ENCODE peak calls at places on chromosomes 1 and 21, in nine cellular contexts. One of them, this sample, is unnamed.

GRCh38 chr21:14880922-14881321 is 183.9 kb downstream of the NRIP1 start:
- DNase-seq in astrocyte: peak; percentile 80
- DNase-seq in ovary: no peak
- DNase-seq in CD8-positive, alpha-beta T cell: no peak
- DNase-seq in PC-3: peak; percentile 91
- DNase-seq in lower lobe of right lung: no peak
- DNase-seq in uterus: no peak
- DNase-seq in Panc1: no peak
- DNase-seq in OCI-LY7: no peak
- DNase-seq in this sample: no peak

GRCh38 chr1:208475951-208476824 is 232.0 kb upstream of the PLXNA2 start:
- DNase-seq in astrocyte: no peak
- DNase-seq in OCI-LY7: no peak
- DNase-seq in PC-3: peak; percentile 30
- DNase-seq in ovary: peak; percentile 61
- DNase-seq in Panc1: no peak
- DNase-seq in lower lobe of right lung: no peak
- DNase-seq in uterus: no peak
- DNase-seq in CD8-positive, alpha-beta T cell: no peak
- DNase-seq in this sample: no peak

GRCh38 chr1:178614286-178614685 is 101.4 kb downstream of the TEX35 start:
- DNase-seq in uterus: no peak
- DNase-seq in OCI-LY7: peak; percentile 31
- DNase-seq in astrocyte: no peak
- DNase-seq in CD8-positive, alpha-beta T cell: no peak
- DNase-seq in Panc1: no peak
- DNase-seq in PC-3: no peak
- DNase-seq in ovary: no peak
- DNase-seq in lower lobe of right lung: no peak
- DNase-seq in this sample: no peak

GRCh38 chr1:33004628-33005027 is 32.1 kb downstream of the AK2 start:
- DNase-seq in uterus: no peak
- DNase-seq in OCI-LY7: no peak
- DNase-seq in astrocyte: peak; percentile 32
- DNase-seq in Panc1: no peak
- DNase-seq in lower lobe of right lung: no peak
- DNase-seq in CD8-positive, alpha-beta T cell: no peak
- DNase-seq in ovary: no peak
- DNase-seq in PC-3: peak; percentile 41
- DNase-seq in this sample: no peak

GRCh38 chr1:174262747-174263241 is 103.5 kb downstream of the RABGAP1L start:
- DNase-seq in ovary: no peak
- DNase-seq in Panc1: peak; percentile 35
- DNase-seq in astrocyte: peak; percentile 60
- DNase-seq in uterus: no peak
- DNase-seq in CD8-positive, alpha-beta T cell: no peak
- DNase-seq in OCI-LY7: peak; percentile 92
- DNase-seq in PC-3: peak; percentile 61
- DNase-seq in lower lobe of right lung: no peak
- DNase-seq in this sample: no peak

GRCh38 chr21:32611471-32611997 is 643 bp downstream of the CFAP298 start:
- DNase-seq in PC-3: peak; percentile 17
- DNase-seq in uterus: no peak
- DNase-seq in Panc1: no peak
- DNase-seq in ovary: no peak
- DNase-seq in lower lobe of right lung: peak; percentile 58
- DNase-seq in astrocyte: peak; percentile 10
- DNase-seq in OCI-LY7: peak; percentile 83
- DNase-seq in CD8-positive, alpha-beta T cell: peak; percentile 50
- DNase-seq in this sample: peak; percentile 73

GRCh38 chr1:235932090-235932510 is 65.4 kb upstream of the LYST start:
- DNase-seq in lower lobe of right lung: peak; percentile 61
- DNase-seq in OCI-LY7: peak; percentile 41
- DNase-seq in astrocyte: no peak
- DNase-seq in PC-3: no peak
- DNase-seq in uterus: no peak
- DNase-seq in Panc1: no peak
- DNase-seq in CD8-positive, alpha-beta T cell: no peak
- DNase-seq in ovary: no peak
- DNase-seq in this sample: peak; percentile 73

GRCh38 chr1:234866007-234866866 is 256.3 kb upstream of the IRF2BP2 start:
- DNase-seq in astrocyte: peak; percentile 84
- DNase-seq in Panc1: no peak
- DNase-seq in PC-3: peak; percentile 46
- DNase-seq in lower lobe of right lung: peak; percentile 52
- DNase-seq in ovary: peak; percentile 44
- DNase-seq in uterus: peak; percentile 67
- DNase-seq in OCI-LY7: no peak
- DNase-seq in CD8-positive, alpha-beta T cell: no peak
- DNase-seq in this sample: no peak

GRCh38 chr1:199085903-199086302 is 447.1 kb downstream of the PTPRC start:
- DNase-seq in astrocyte: no peak
- DNase-seq in CD8-positive, alpha-beta T cell: no peak
- DNase-seq in uterus: no peak
- DNase-seq in OCI-LY7: no peak
- DNase-seq in ovary: no peak
- DNase-seq in PC-3: no peak
- DNase-seq in Panc1: no peak
- DNase-seq in lower lobe of right lung: no peak
- DNase-seq in this sample: no peak

GRCh38 chr1:119674835-119675289 is 26.8 kb upstream of the ZNF697 start:
- DNase-seq in OCI-LY7: no peak
- DNase-seq in CD8-positive, alpha-beta T cell: no peak
- DNase-seq in Panc1: peak; percentile 27
- DNase-seq in astrocyte: peak; percentile 74
- DNase-seq in ovary: peak; percentile 43
- DNase-seq in PC-3: peak; percentile 90
- DNase-seq in uterus: peak; percentile 32
- DNase-seq in lower lobe of right lung: no peak
- DNase-seq in this sample: no peak

GRCh38 chr1:31880957-31881697 is 57.0 kb downstream of the PTP4A2 start:
- DNase-seq in Panc1: no peak
- DNase-seq in lower lobe of right lung: no peak
- DNase-seq in OCI-LY7: peak; percentile 76
- DNase-seq in PC-3: peak; percentile 12
- DNase-seq in astrocyte: no peak
- DNase-seq in uterus: no peak
- DNase-seq in ovary: no peak
- DNase-seq in CD8-positive, alpha-beta T cell: no peak
- DNase-seq in this sample: no peak

GRCh38 chr1:84884671-84885389 is 8.2 kb downstream of the LPAR3 start:
- DNase-seq in OCI-LY7: no peak
- DNase-seq in PC-3: peak; percentile 32
- DNase-seq in CD8-positive, alpha-beta T cell: no peak
- DNase-seq in uterus: no peak
- DNase-seq in ovary: no peak
- DNase-seq in lower lobe of right lung: no peak
- DNase-seq in astrocyte: no peak
- DNase-seq in Panc1: no peak
- DNase-seq in this sample: no peak

DNA sequence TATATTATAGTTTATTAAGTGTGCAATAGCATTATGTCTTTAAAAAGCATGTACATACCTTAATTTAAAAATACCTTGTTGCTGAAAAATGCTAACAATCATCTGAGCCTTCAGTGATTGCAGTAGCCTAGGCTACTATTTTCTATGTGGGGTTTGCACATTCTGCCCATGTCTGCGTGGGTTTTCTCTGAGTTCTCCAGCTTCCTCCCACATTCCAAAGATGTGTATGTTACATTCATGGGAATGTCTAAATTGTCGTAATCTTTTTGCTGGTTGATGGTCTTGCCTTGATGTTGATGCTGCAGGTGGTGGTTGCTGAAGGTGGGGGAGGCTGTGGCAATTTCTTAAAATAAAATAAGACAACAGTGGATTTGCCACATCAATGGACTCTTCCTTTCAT is 12.5 kb downstream of the AADACL3 start:
- DNase-seq in PC-3: no peak
- DNase-seq in CD8-positive, alpha-beta T cell: no peak
- DNase-seq in ovary: no peak
- DNase-seq in Panc1: no peak
- DNase-seq in astrocyte: no peak
- DNase-seq in uterus: no peak
- DNase-seq in lower lobe of right lung: no peak
- DNase-seq in OCI-LY7: no peak
- DNase-seq in this sample: no peak
- H3K36me3 ChIP-seq in PC-3: no peaks in the 10 kb centered on the region
- H3K36me3 ChIP-seq in CD8-positive, alpha-beta T cell: no peaks in the 10 kb centered on the region
- H3K36me3 ChIP-seq in ovary: no peaks in the 10 kb centered on the region
- H3K36me3 ChIP-seq in Panc1: no peaks in the 10 kb centered on the region
- H3K36me3 ChIP-seq in astrocyte: no peaks in the 10 kb centered on the region
- H3K36me3 ChIP-seq in uterus: no peaks in the 10 kb centered on the region
- H3K36me3 ChIP-seq in lower lobe of right lung: no peaks in the 10 kb centered on the region
- H3K36me3 ChIP-seq in OCI-LY7: no peaks in the 10 kb centered on the region
- H3K36me3 ChIP-seq in this sample: no peaks in the 10 kb centered on the region

GRCh38 chr1:201882665-201883132 is 6.0 kb upstream of the SHISA4 start:
- DNase-seq in PC-3: peak; percentile 85
- DNase-seq in lower lobe of right lung: no peak
- DNase-seq in CD8-positive, alpha-beta T cell: no peak
- DNase-seq in Panc1: peak; percentile 84
- DNase-seq in uterus: no peak
- DNase-seq in OCI-LY7: peak; percentile 35
- DNase-seq in astrocyte: peak; percentile 83
- DNase-seq in ovary: no peak
- DNase-seq in this sample: no peak
- TF ChIP-seq CTCF in PC-3: peak; percentile 23
- TF ChIP-seq CTCF in lower lobe of right lung: no peak
- TF ChIP-seq CTCF in CD8-positive, alpha-beta T cell: no peak
- TF ChIP-seq CTCF in Panc1: no peak
- TF ChIP-seq CTCF in uterus: no peak
- TF ChIP-seq CTCF in OCI-LY7: peak; percentile 24
- TF ChIP-seq CTCF in astrocyte: peak; percentile 38
- TF ChIP-seq CTCF in ovary: no peak
- TF ChIP-seq CTCF in this sample: no peak

GRCh38 chr1:244968431-244968830 is 104.1 kb upstream of the HNRNPU start:
- DNase-seq in astrocyte: no peak
- DNase-seq in CD8-positive, alpha-beta T cell: no peak
- DNase-seq in uterus: no peak
- DNase-seq in lower lobe of right lung: no peak
- DNase-seq in PC-3: no peak
- DNase-seq in OCI-LY7: no peak
- DNase-seq in Panc1: no peak
- DNase-seq in ovary: no peak
- DNase-seq in this sample: no peak
- H3K4me3 ChIP-seq in astrocyte: no peak overlapping the region
- H3K4me3 ChIP-seq in CD8-positive, alpha-beta T cell: no peak overlapping the region
- H3K4me3 ChIP-seq in uterus: no peak overlapping the region
- H3K4me3 ChIP-seq in lower lobe of right lung: no peak overlapping the region
- H3K4me3 ChIP-seq in PC-3: peak overlapping the region; percentile 74
- H3K4me3 ChIP-seq in OCI-LY7: no peak overlapping the region
- H3K4me3 ChIP-seq in Panc1: no peak overlapping the region
- H3K4me3 ChIP-seq in ovary: no peak overlapping the region
- H3K4me3 ChIP-seq in this sample: peak overlapping the region; percentile 71

DNA sequence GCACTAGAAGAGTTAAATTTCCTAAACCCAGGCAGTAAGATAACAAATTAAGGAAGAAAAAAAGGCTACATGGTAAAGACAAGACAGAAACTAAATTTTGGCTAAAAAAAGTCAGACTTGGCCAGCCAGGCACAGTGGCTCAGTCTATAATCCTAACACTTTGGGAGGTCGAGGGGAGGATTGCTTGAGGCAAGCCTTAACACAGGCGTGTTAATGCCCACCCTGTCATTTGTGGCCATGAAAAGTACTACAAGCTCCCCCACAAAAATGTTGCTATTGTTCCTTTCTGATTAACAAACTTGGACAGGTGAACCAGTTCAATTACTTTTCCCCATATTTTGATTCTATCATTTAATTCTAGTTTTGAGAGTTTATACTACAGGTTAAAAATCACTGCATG is 32.3 kb downstream of the UBR4 start:
- DNase-seq in Panc1: no peak
- DNase-seq in uterus: no peak
- DNase-seq in lower lobe of right lung: no peak
- DNase-seq in astrocyte: no peak
- DNase-seq in PC-3: no peak
- DNase-seq in CD8-positive, alpha-beta T cell: no peak
- DNase-seq in ovary: no peak
- DNase-seq in OCI-LY7: no peak
- DNase-seq in this sample: no peak
- H3K36me3 ChIP-seq in Panc1: peaks cover 65% of the 10 kb centered on the region
- H3K36me3 ChIP-seq in uterus: no peaks in the 10 kb centered on the region
- H3K36me3 ChIP-seq in lower lobe of right lung: peaks cover 91% of the 10 kb centered on the region
- H3K36me3 ChIP-seq in astrocyte: peaks cover 73% of the 10 kb centered on the region
- H3K36me3 ChIP-seq in PC-3: peaks cover 61% of the 10 kb centered on the region
- H3K36me3 ChIP-seq in CD8-positive, alpha-beta T cell: peaks cover 56% of the 10 kb centered on the region
- H3K36me3 ChIP-seq in ovary: no peaks in the 10 kb centered on the region
- H3K36me3 ChIP-seq in OCI-LY7: peaks cover 100% of the 10 kb centered on the region
- H3K36me3 ChIP-seq in this sample: peaks cover 96% of the 10 kb centered on the region

GRCh38 chr1:42038261-42038660 is 114.9 kb upstream of the GUCA2B start:
- DNase-seq in astrocyte: no peak
- DNase-seq in ovary: no peak
- DNase-seq in Panc1: no peak
- DNase-seq in CD8-positive, alpha-beta T cell: no peak
- DNase-seq in PC-3: no peak
- DNase-seq in uterus: no peak
- DNase-seq in lower lobe of right lung: no peak
- DNase-seq in OCI-LY7: no peak
- DNase-seq in this sample: no peak

GRCh38 chr1:42035830-42036604 is 117.2 kb upstream of the GUCA2B start:
- DNase-seq in lower lobe of right lung: peak; percentile 98
- DNase-seq in CD8-positive, alpha-beta T cell: peak; percentile 99
- DNase-seq in ovary: peak; percentile 97
- DNase-seq in Panc1: peak; percentile 41
- DNase-seq in astrocyte: peak; percentile 74
- DNase-seq in OCI-LY7: peak; percentile 95
- DNase-seq in uterus: peak; percentile 97
- DNase-seq in PC-3: peak; percentile 92
- DNase-seq in this sample: peak; percentile 99

GRCh38 chr1:42037586-42037985 is 115.6 kb upstream of the GUCA2B start:
- DNase-seq in astrocyte: no peak
- DNase-seq in PC-3: no peak
- DNase-seq in CD8-positive, alpha-beta T cell: no peak
- DNase-seq in lower lobe of right lung: no peak
- DNase-seq in OCI-LY7: no peak
- DNase-seq in ovary: no peak
- DNase-seq in uterus: no peak
- DNase-seq in Panc1: no peak
- DNase-seq in this sample: no peak

GRCh38 chr1:42040159-42040558 is 113.1 kb upstream of the GUCA2B start:
- DNase-seq in lower lobe of right lung: no peak
- DNase-seq in astrocyte: no peak
- DNase-seq in ovary: no peak
- DNase-seq in Panc1: no peak
- DNase-seq in uterus: no peak
- DNase-seq in CD8-positive, alpha-beta T cell: no peak
- DNase-seq in PC-3: no peak
- DNase-seq in OCI-LY7: no peak
- DNase-seq in this sample: no peak

DNA sequence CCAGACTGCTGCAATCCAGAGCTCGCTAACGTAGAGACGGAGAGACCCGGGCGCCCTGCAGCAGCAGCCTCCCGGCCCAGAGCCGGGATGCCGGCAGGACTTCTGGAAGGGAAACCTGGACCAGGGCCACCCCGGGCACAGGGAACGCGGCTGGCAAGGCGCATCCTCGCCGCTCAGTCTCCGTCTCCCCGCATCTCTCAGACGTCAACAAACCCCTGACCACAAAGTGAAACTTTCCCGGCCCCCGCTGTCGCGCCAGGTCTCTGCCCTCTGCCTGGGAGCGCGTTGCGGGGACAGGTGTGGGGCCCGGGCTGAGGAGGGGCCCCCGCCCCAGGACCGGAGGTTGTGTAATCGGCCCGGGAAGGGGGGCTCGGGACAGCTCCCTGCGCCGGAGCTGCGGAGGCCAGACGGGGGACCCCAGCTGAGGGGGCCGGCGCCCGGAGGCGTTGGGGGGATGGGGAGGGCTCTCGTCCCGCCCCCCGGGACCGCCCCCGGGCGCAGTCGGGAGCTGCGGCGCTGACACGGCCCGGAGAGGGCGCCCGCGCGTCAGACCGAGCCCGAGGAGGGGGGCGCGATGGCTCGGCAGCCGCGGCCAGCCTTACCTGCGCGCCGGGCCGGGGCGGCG is 116.6 kb upstream of the HIVEP3 start:
- DNase-seq in PC-3: peak; percentile 65
- DNase-seq in CD8-positive, alpha-beta T cell: no peak
- DNase-seq in Panc1: no peak
- DNase-seq in uterus: no peak
- DNase-seq in ovary: peak; percentile 73
- DNase-seq in OCI-LY7: peak; percentile 80
- DNase-seq in astrocyte: peak; percentile 37
- DNase-seq in lower lobe of right lung: peak; percentile 66
- DNase-seq in this sample: peak; percentile 81
- TF ChIP-seq CTCF in PC-3: peak; percentile 43
- TF ChIP-seq CTCF in CD8-positive, alpha-beta T cell: peak; percentile 26
- TF ChIP-seq CTCF in Panc1: peak; percentile 86
- TF ChIP-seq CTCF in uterus: peak; percentile 48
- TF ChIP-seq CTCF in ovary: peak; percentile 54
- TF ChIP-seq CTCF in OCI-LY7: peak; percentile 61
- TF ChIP-seq CTCF in astrocyte: peak; percentile 3
- TF ChIP-seq CTCF in lower lobe of right lung: peak; percentile 38
- TF ChIP-seq CTCF in this sample: peak; percentile 42

This sample was measured in upper lobe of right lung.